ENCODE peak calls at places on chromosomes 11 and 22, in four cellular contexts. One of them, this sample, is unnamed.
A peak's percentile ranks its signal among the peaks of the same experiment; 100 is the strongest.

GRCh38 chr11:57312511-57313021 is 12.2 kb downstream of the TNKS1BP1 start:
- DNase-seq in activated naive CD4-positive, alpha-beta T cell treated with anti-CD3 and anti-CD28 coated beads, Interleukin-2, amount 10 ng/mL, durations not matched to agents 7 days and 5 days: no peak
- DNase-seq in T-helper 9 cell: no peak
- DNase-seq in effector memory CD4-positive, alpha-beta T cell: no peak
- DNase-seq in this sample: no peak

GRCh38 chr11:126161146-126161458 is 50.3 kb downstream of the RPUSD4 start:
- DNase-seq in effector memory CD4-positive, alpha-beta T cell: no peak
- DNase-seq in activated naive CD4-positive, alpha-beta T cell treated with anti-CD3 and anti-CD28 coated beads, Interleukin-2, amount 10 ng/mL, durations not matched to agents 7 days and 5 days: no peak
- DNase-seq in T-helper 9 cell: no peak
- DNase-seq in this sample: no peak

GRCh38 chr11:78138694-78139421 is 568 bp downstream of the ALG8 start:
- DNase-seq in T-helper 9 cell: no peak
- DNase-seq in activated naive CD4-positive, alpha-beta T cell treated with anti-CD3 and anti-CD28 coated beads, Interleukin-2, amount 10 ng/mL, durations not matched to agents 7 days and 5 days: peak; percentile 53
- DNase-seq in effector memory CD4-positive, alpha-beta T cell: no peak
- DNase-seq in this sample: no peak

GRCh38 chr22:29032584-29032983 is 29.0 kb downstream of the C22orf31 start:
- DNase-seq in T-helper 9 cell: no peak
- DNase-seq in activated naive CD4-positive, alpha-beta T cell treated with anti-CD3 and anti-CD28 coated beads, Interleukin-2, amount 10 ng/mL, durations not matched to agents 7 days and 5 days: no peak
- DNase-seq in effector memory CD4-positive, alpha-beta T cell: no peak
- DNase-seq in this sample: no peak

GRCh38 chr22:48743601-48744282 is 1083.9 kb downstream of the BRD1 start:
- DNase-seq in T-helper 9 cell: no peak
- DNase-seq in effector memory CD4-positive, alpha-beta T cell: no peak
- DNase-seq in activated naive CD4-positive, alpha-beta T cell treated with anti-CD3 and anti-CD28 coated beads, Interleukin-2, amount 10 ng/mL, durations not matched to agents 7 days and 5 days: peak; percentile 8
- DNase-seq in this sample: no peak

GRCh38 chr11:131064373-131064991 is 148.2 kb upstream of the SNX19 start:
- DNase-seq in T-helper 9 cell: no peak
- DNase-seq in effector memory CD4-positive, alpha-beta T cell: no peak
- DNase-seq in activated naive CD4-positive, alpha-beta T cell treated with anti-CD3 and anti-CD28 coated beads, Interleukin-2, amount 10 ng/mL, durations not matched to agents 7 days and 5 days: peak; percentile 35
- DNase-seq in this sample: no peak

GRCh38 chr11:27816200-27816599 is 115.9 kb upstream of the BDNF start:
- DNase-seq in effector memory CD4-positive, alpha-beta T cell: no peak
- DNase-seq in T-helper 9 cell: no peak
- DNase-seq in activated naive CD4-positive, alpha-beta T cell treated with anti-CD3 and anti-CD28 coated beads, Interleukin-2, amount 10 ng/mL, durations not matched to agents 7 days and 5 days: no peak
- DNase-seq in this sample: no peak

GRCh38 chr11:73121692-73122091 is 20.4 kb downstream of the FCHSD2 start:
- DNase-seq in T-helper 9 cell: no peak
- DNase-seq in activated naive CD4-positive, alpha-beta T cell treated with anti-CD3 and anti-CD28 coated beads, Interleukin-2, amount 10 ng/mL, durations not matched to agents 7 days and 5 days: no peak
- DNase-seq in effector memory CD4-positive, alpha-beta T cell: no peak
- DNase-seq in this sample: no peak

GRCh38 chr22:23509571-23510302 is 70.4 kb downstream of the IGLL1 start:
- DNase-seq in T-helper 9 cell: no peak
- DNase-seq in activated naive CD4-positive, alpha-beta T cell treated with anti-CD3 and anti-CD28 coated beads, Interleukin-2, amount 10 ng/mL, durations not matched to agents 7 days and 5 days: no peak
- DNase-seq in effector memory CD4-positive, alpha-beta T cell: no peak
- DNase-seq in this sample: no peak

GRCh38 chr22:46328066-46328465 is 7.4 kb upstream of the TRMU start:
- DNase-seq in activated naive CD4-positive, alpha-beta T cell treated with anti-CD3 and anti-CD28 coated beads, Interleukin-2, amount 10 ng/mL, durations not matched to agents 7 days and 5 days: no peak
- DNase-seq in T-helper 9 cell: no peak
- DNase-seq in effector memory CD4-positive, alpha-beta T cell: no peak
- DNase-seq in this sample: no peak

GRCh38 chr11:67261942-67262681 is 4.2 kb upstream of the GRK2 start:
- DNase-seq in activated naive CD4-positive, alpha-beta T cell treated with anti-CD3 and anti-CD28 coated beads, Interleukin-2, amount 10 ng/mL, durations not matched to agents 7 days and 5 days: peak; percentile 20
- DNase-seq in effector memory CD4-positive, alpha-beta T cell: no peak
- DNase-seq in T-helper 9 cell: no peak
- DNase-seq in this sample: no peak

GRCh38 chr11:43101113-43101512 is 210.7 kb upstream of the API5 start:
- DNase-seq in T-helper 9 cell: no peak
- DNase-seq in activated naive CD4-positive, alpha-beta T cell treated with anti-CD3 and anti-CD28 coated beads, Interleukin-2, amount 10 ng/mL, durations not matched to agents 7 days and 5 days: no peak
- DNase-seq in effector memory CD4-positive, alpha-beta T cell: no peak
- DNase-seq in this sample: no peak

GRCh38 chr22:24855794-24856193 is 49.8 kb downstream of the SGSM1 start:
- DNase-seq in activated naive CD4-positive, alpha-beta T cell treated with anti-CD3 and anti-CD28 coated beads, Interleukin-2, amount 10 ng/mL, durations not matched to agents 7 days and 5 days: no peak
- DNase-seq in effector memory CD4-positive, alpha-beta T cell: no peak
- DNase-seq in T-helper 9 cell: no peak
- DNase-seq in this sample: no peak

GRCh38 chr11:45609337-45609736 is 56.1 kb downstream of the CHST1 start:
- DNase-seq in activated naive CD4-positive, alpha-beta T cell treated with anti-CD3 and anti-CD28 coated beads, Interleukin-2, amount 10 ng/mL, durations not matched to agents 7 days and 5 days: no peak
- DNase-seq in T-helper 9 cell: no peak
- DNase-seq in effector memory CD4-positive, alpha-beta T cell: no peak
- DNase-seq in this sample: no peak

GRCh38 chr11:19163627-19164026 is 38.2 kb downstream of the CSRP3 start:
- DNase-seq in activated naive CD4-positive, alpha-beta T cell treated with anti-CD3 and anti-CD28 coated beads, Interleukin-2, amount 10 ng/mL, durations not matched to agents 7 days and 5 days: no peak
- DNase-seq in T-helper 9 cell: no peak
- DNase-seq in effector memory CD4-positive, alpha-beta T cell: no peak
- DNase-seq in this sample: no peak

GRCh38 chr22:42596376-42596775 is 18.3 kb downstream of the POLDIP3 start:
- DNase-seq in activated naive CD4-positive, alpha-beta T cell treated with anti-CD3 and anti-CD28 coated beads, Interleukin-2, amount 10 ng/mL, durations not matched to agents 7 days and 5 days: no peak
- DNase-seq in T-helper 9 cell: no peak
- DNase-seq in effector memory CD4-positive, alpha-beta T cell: no peak
- DNase-seq in this sample: no peak

GRCh38 chr22:20530368-20531153 is 23.2 kb downstream of the MED15 start:
- DNase-seq in T-helper 9 cell: no peak
- DNase-seq in activated naive CD4-positive, alpha-beta T cell treated with anti-CD3 and anti-CD28 coated beads, Interleukin-2, amount 10 ng/mL, durations not matched to agents 7 days and 5 days: no peak
- DNase-seq in effector memory CD4-positive, alpha-beta T cell: no peak
- DNase-seq in this sample: no peak

GRCh38 chr11:33674035-33674814 is 26.4 kb downstream of the C11orf91 start:
- DNase-seq in activated naive CD4-positive, alpha-beta T cell treated with anti-CD3 and anti-CD28 coated beads, Interleukin-2, amount 10 ng/mL, durations not matched to agents 7 days and 5 days: no peak
- DNase-seq in T-helper 9 cell: no peak
- DNase-seq in effector memory CD4-positive, alpha-beta T cell: no peak
- DNase-seq in this sample: no peak

GRCh38 chr11:121291319-121291718 is 1.3 kb upstream of the SC5D start:
- DNase-seq in activated naive CD4-positive, alpha-beta T cell treated with anti-CD3 and anti-CD28 coated beads, Interleukin-2, amount 10 ng/mL, durations not matched to agents 7 days and 5 days: no peak
- DNase-seq in effector memory CD4-positive, alpha-beta T cell: no peak
- DNase-seq in T-helper 9 cell: no peak
- DNase-seq in this sample: no peak

GRCh38 chr11:130020323-130020722 is 17.7 kb upstream of the PRDM10 start:
- DNase-seq in effector memory CD4-positive, alpha-beta T cell: no peak
- DNase-seq in activated naive CD4-positive, alpha-beta T cell treated with anti-CD3 and anti-CD28 coated beads, Interleukin-2, amount 10 ng/mL, durations not matched to agents 7 days and 5 days: no peak
- DNase-seq in T-helper 9 cell: no peak
- DNase-seq in this sample: no peak

GRCh38 chr22:46613606-46613997 is 6.6 kb upstream of the GRAMD4 start:
- DNase-seq in activated naive CD4-positive, alpha-beta T cell treated with anti-CD3 and anti-CD28 coated beads, Interleukin-2, amount 10 ng/mL, durations not matched to agents 7 days and 5 days: peak; percentile 46
- DNase-seq in effector memory CD4-positive, alpha-beta T cell: no peak
- DNase-seq in T-helper 9 cell: no peak
- DNase-seq in this sample: no peak

GRCh38 chr11:9787981-9788521 is 124.2 kb downstream of the SWAP70 start:
- DNase-seq in T-helper 9 cell: no peak
- DNase-seq in activated naive CD4-positive, alpha-beta T cell treated with anti-CD3 and anti-CD28 coated beads, Interleukin-2, amount 10 ng/mL, durations not matched to agents 7 days and 5 days: no peak
- DNase-seq in effector memory CD4-positive, alpha-beta T cell: no peak
- DNase-seq in this sample: no peak

GRCh38 chr22:17727244-17727892 is 46.9 kb downstream of the BID start:
- DNase-seq in activated naive CD4-positive, alpha-beta T cell treated with anti-CD3 and anti-CD28 coated beads, Interleukin-2, amount 10 ng/mL, durations not matched to agents 7 days and 5 days: no peak
- DNase-seq in T-helper 9 cell: no peak
- DNase-seq in effector memory CD4-positive, alpha-beta T cell: no peak
- DNase-seq in this sample: no peak

GRCh38 chr11:2553198-2553597 is 108.4 kb downstream of the KCNQ1 start:
- DNase-seq in effector memory CD4-positive, alpha-beta T cell: no peak
- DNase-seq in activated naive CD4-positive, alpha-beta T cell treated with anti-CD3 and anti-CD28 coated beads, Interleukin-2, amount 10 ng/mL, durations not matched to agents 7 days and 5 days: no peak
- DNase-seq in T-helper 9 cell: no peak
- DNase-seq in this sample: no peak

GRCh38 chr11:44300881-44301855 is 8.8 kb downstream of the ALX4 start:
- DNase-seq in effector memory CD4-positive, alpha-beta T cell: no peak
- DNase-seq in T-helper 9 cell: no peak
- DNase-seq in activated naive CD4-positive, alpha-beta T cell treated with anti-CD3 and anti-CD28 coated beads, Interleukin-2, amount 10 ng/mL, durations not matched to agents 7 days and 5 days: no peak
- DNase-seq in this sample: no peak

GRCh38 chr22:19607198-19608113 is 83.2 kb upstream of the CLDN5 start:
- DNase-seq in effector memory CD4-positive, alpha-beta T cell: no peak
- DNase-seq in T-helper 9 cell: no peak
- DNase-seq in activated naive CD4-positive, alpha-beta T cell treated with anti-CD3 and anti-CD28 coated beads, Interleukin-2, amount 10 ng/mL, durations not matched to agents 7 days and 5 days: peak; percentile 76
- DNase-seq in this sample: no peak

This sample was measured in T-helper 17 cell.